ENCODE peak calls at places on chromosome 21, in four cellular contexts. D is natural killer cell, H is A549, N is foreskin fibroblast. J is an unnamed sample.

GRCh38 chr21:33849839-33850238 is 65.8 kb downstream of the ATP5PO start:
- DNase-seq in D (no peak), H (no peak), N (no peak), J (no peak)

GRCh38 chr21:34166468-34166867 is 93.1 kb downstream of the MRPS6 start:
- DNase-seq in D (no peak), H (peak), N (no peak), J (no peak)

GRCh38 chr21:35303085-35303484 is 254.0 kb upstream of the RUNX1 start:
- DNase-seq in D (no peak), H (peak), N (peak), J (no peak)

GRCh38 chr21:43289442-43289841 is 120.6 kb downstream of the CRYAA start:
- DNase-seq in D (no peak), H (peak), N (no peak), J (no peak)

GRCh38 chr21:41615613-41616012 is 107.7 kb upstream of the TMPRSS2 start:
- DNase-seq in D (no peak), H (no peak), N (peak), J (no peak)

GRCh38 chr21:15221799-15222386 is 157.1 kb upstream of the NRIP1 start:
- DNase-seq in D (no peak), H (peak), N (peak), J (peak)

GRCh38 chr21:26077523-26077922 is 93.0 kb downstream of the APP start:
- DNase-seq in D (no peak), H (no peak), N (no peak), J (no peak)

GRCh38 chr21:44849616-44850130 is 23.8 kb downstream of the PTTG1IP start:
- DNase-seq in D (no peak), H (no peak), N (no peak), J (peak)

GRCh38 chr21:46190491-46191131 is 6.4 kb upstream of the SPATC1L start:
- DNase-seq in D (no peak), H (no peak), N (no peak), J (no peak)

GRCh38 chr21:39676054-39676771 is 63.5 kb downstream of the B3GALT5 start:
- DNase-seq in D (no peak), H (peak), N (no peak), J (no peak)

GRCh38 chr21:34807146-34807880 is 138.5 kb downstream of the CLIC6 start:
- DNase-seq in D (peak), H (peak), N (peak), J (peak)

GRCh38 chr21:15004721-15005370 is 60.0 kb downstream of the NRIP1 start:
- DNase-seq in D (no peak), H (no peak), N (no peak), J (no peak)

GRCh38 chr21:38945536-38946245 is 140.0 kb downstream of the ETS2 start:
- DNase-seq in D (no peak), H (no peak), N (no peak), J (no peak)

GRCh38 chr21:46284077-46284644 is 1.2 kb downstream of the MCM3AP start:
- DNase-seq in D (no peak), H (no peak), N (no peak), J (no peak)

GRCh38 chr21:39441502-39442475 is 3.8 kb downstream of the LCA5L start:
- DNase-seq in D (no peak), H (peak), N (peak), J (peak)

GRCh38 chr21:37660709-37661108 is 255.5 kb downstream of the KCNJ6 start:
- DNase-seq in D (no peak), H (no peak), N (no peak), J (no peak)

GRCh38 chr21:27807596-27807995 is 840.7 kb upstream of the ADAMTS5 start:
- DNase-seq in D (no peak), H (no peak), N (no peak), J (peak)

GRCh38 chr21:38646213-38646837 is 148.0 kb upstream of the ERG start:
- DNase-seq in D (no peak), H (no peak), N (peak), J (peak)

GRCh38 chr21:39685236-39685635 is 59.7 kb upstream of the IGSF5 start:
- DNase-seq in D (no peak), H (no peak), N (no peak), J (no peak)

GRCh38 chr21:33541105-33541711 is 709 bp downstream of the GART start:
- DNase-seq in D (no peak), H (peak), N (peak), J (no peak)

GRCh38 chr21:46406001-46406400 is 52.7 kb upstream of the DIP2A start:
- DNase-seq in D (no peak), H (no peak), N (no peak), J (no peak)

GRCh38 chr21:34889287-34889536 is 159.9 kb downstream of the RUNX1 start:
- DNase-seq in D (peak), H (peak), N (peak), J (no peak)

GRCh38 chr21:44603109-44603875 is 2.9 kb downstream of the KRTAP10-7 start:
- DNase-seq in D (no peak), H (no peak), N (no peak), J (no peak)

GRCh38 chr21:45828580-45829565 is 152.7 kb upstream of the COL6A1 start:
- DNase-seq in D (no peak), H (no peak), N (no peak), J (no peak)

GRCh38 chr21:15759469-15759868 is 29.7 kb downstream of the USP25 start:
- DNase-seq in D (no peak), H (no peak), N (no peak), J (no peak)

GRCh38 chr21:25970254-25970930 is 200.2 kb downstream of the APP start:
- DNase-seq in D (no peak), H (no peak), N (no peak), J (peak)

GRCh38 chr21:33308586-33309490 is 15.9 kb upstream of the IFNAR1 start:
- DNase-seq in D (no peak), H (no peak), N (peak), J (no peak)

GRCh38 chr21:35578831-35579470 is 481.4 kb downstream of the SETD4 start:
- DNase-seq in D (no peak), H (no peak), N (no peak), J (peak)

GRCh38 chr21:44051462-44051941 is 39.4 kb downstream of the TRAPPC10 start:
- DNase-seq in D (no peak), H (no peak), N (no peak), J (no peak)

GRCh38 chr21:33362044-33362555 is 37.3 kb downstream of the IFNAR1 start:
- DNase-seq in D (peak), H (no peak), N (no peak), J (no peak)

GRCh38 chr21:41680444-41681335 is 86.2 kb downstream of the RIPK4 start:
- DNase-seq in D (no peak), H (peak), N (no peak), J (no peak)

GRCh38 chr21:31986035-31986856 is 113.4 kb downstream of the HUNK start:
- DNase-seq in D (no peak), H (no peak), N (no peak), J (no peak)

GRCh38 chr21:45228171-45228641 is 59.5 kb downstream of the POFUT2 start:
- DNase-seq in D (peak), H (peak), N (peak), J (peak)

J was measured in COLO829.